ENCODE peak calls at places on chromosome 10, in nine cellular contexts. M is stimulated activated CD4-positive, alpha-beta T cell treated with anti-CD3 and anti-CD28 coated beads, Interleukin-2, amount 100 ng/mL, for 24 hours; L is HCEC 1CT; T is stimulated activated CD8-positive, alpha-beta memory T cell treated with anti-CD3 and anti-CD28 coated beads, Interleukin-2, amount 100 ng/mL, for 48 hours; V is effector CD4-positive, alpha-beta T cell; Z is posterior cingulate gyrus; J is cardiac fibroblast; Y is fibroblast of lung; H is fibroblast of mammary gland. R is an unnamed sample.

GRCh38 chr10:75117996-75118395 is 6.5 kb downstream of the SAMD8 start:
- DNase-seq in Y (no peak), Z (no peak), J (peak), M (no peak), T (no peak), H (peak), L (no peak), V (no peak), R (no peak)

GRCh38 chr10:77482072-77482471 is 155.5 kb downstream of the KCNMA1 start:
- DNase-seq in V (no peak), Z (no peak), L (no peak), J (no peak), Y (no peak), T (no peak), M (no peak), H (no peak), R (no peak)

GRCh38 chr10:30829921-30830671 is 200.5 kb upstream of the LYZL2 start:
- DNase-seq in Z (no peak), V (no peak), T (no peak), J (no peak), Y (peak), L (peak), H (peak), M (no peak), R (no peak)

GRCh38 chr10:95268438-95268837 is 22.4 kb downstream of the PDLIM1 start:
- DNase-seq in T (no peak), Y (peak), H (peak), J (peak), V (no peak), M (no peak), Z (no peak), L (no peak), R (no peak)

GRCh38 chr10:18659784-18660561 is 742 bp downstream of the ARL5B start:
- DNase-seq in H (peak), Y (peak), V (no peak), Z (no peak), J (peak), T (no peak), L (peak), M (no peak), R (peak)

GRCh38 chr10:93068411-93069244 is 5.1 kb upstream of the CYP26A1 start:
- DNase-seq in H (peak), M (no peak), Z (no peak), J (peak), V (no peak), Y (peak), L (no peak), T (no peak), R (peak)

GRCh38 chr10:60203993-60204618 is 185.6 kb downstream of the ANK3 start:
- DNase-seq in J (peak), L (peak), Z (no peak), M (no peak), H (peak), T (no peak), Y (peak), V (no peak), R (no peak)

GRCh38 chr10:52729259-52730104 is 43.1 kb downstream of the MBL2 start:
- DNase-seq in Z (no peak), T (no peak), M (no peak), J (peak), Y (peak), L (peak), V (no peak), H (peak), R (no peak)

GRCh38 chr10:79268100-79268670 is 79.1 kb upstream of the PPIF start:
- DNase-seq in H (peak), Z (no peak), J (no peak), V (no peak), Y (peak), M (no peak), L (peak), T (no peak), R (no peak)

R was measured in mucosa of gallbladder.